ENCODE peak calls at places on chromosomes 11 and 22, in nine cellular contexts. K is fibroblast of mammary gland; Z is activated CD8-positive, alpha-beta memory T cell treated with anti-CD3 and anti-CD28 coated beads, Interleukin-2, amount 10 ng/mL, durations not matched to agents 7 days and 5 days; D is GM19239; R is SK-N-DZ; F is choroid plexus epithelial cell; O is AG08396; P is left lung; Q is LoVo. T is an unnamed sample.

GRCh38 chr22:43840431-43840830 is 21.9 kb downstream of the SULT4A1 start:
- DNase-seq in F (no peak), O (no peak), D (no peak), P (no peak), K (no peak), R (no peak), Q (no peak), Z (no peak), T (no peak)

GRCh38 chr11:33920838-33921613 is 29.1 kb upstream of the LMO2 start:
- DNase-seq in K (no peak), Q (no peak), O (no peak), D (no peak), Z (no peak), F (no peak), R (no peak), P (no peak), T (no peak)

GRCh38 chr22:49629586-49630447 is 197.9 kb downstream of the BRD1 start:
- DNase-seq in Z (no peak), D (no peak), R (no peak), O (no peak), F (no peak), K (no peak), Q (no peak), P (peak; percentile 60), T (no peak)

GRCh38 chr11:121406291-121406690 is 45.8 kb upstream of the SORL1 start:
- DNase-seq in K (no peak), Q (no peak), Z (no peak), D (no peak), O (no peak), R (no peak), P (no peak), F (no peak), T (no peak)

GRCh38 chr22:39183991-39184585 is 31.6 kb upstream of the CBX7 start:
- DNase-seq in R (no peak), P (no peak), Q (no peak), O (peak; percentile 57), K (peak; percentile 41), D (no peak), F (peak; percentile 81), Z (no peak), T (peak; percentile 83)

GRCh38 chr22:32310777-32311176 is 46.9 kb upstream of the RFPL3 start:
- DNase-seq in F (no peak), D (no peak), R (no peak), O (no peak), Z (peak; percentile 16), Q (no peak), K (no peak), P (no peak), T (no peak)

GRCh38 chr22:38799265-38800002 is 5.5 kb upstream of the DNAL4 start:
- DNase-seq in Z (no peak), O (no peak), F (no peak), R (no peak), D (no peak), K (peak; percentile 89), P (no peak), Q (no peak), T (peak; percentile 48)

GRCh38 chr11:13487661-13488030 is 8.2 kb downstream of the PTH start:
- DNase-seq in P (no peak), D (peak; percentile 28), O (peak; percentile 22), F (peak; percentile 40), Q (peak; percentile 61), K (peak; percentile 1), Z (no peak), R (no peak), T (peak; percentile 24)

GRCh38 chr22:24727218-24727851 is 47.2 kb downstream of the PIWIL3 start:
- DNase-seq in K (peak; percentile 83), P (no peak), D (no peak), R (no peak), Z (no peak), O (peak; percentile 43), Q (peak; percentile 88), F (peak; percentile 96), T (no peak)